ENCODE peak calls at places on chromosomes 1 and 21, in nine cellular contexts. B is heart right ventricle; S is A549; H is CD8-positive, alpha-beta T cell; T is left ventricle myocardium inferior; U is AG04450; N is Panc1; R is cardiac fibroblast; E is fibroblast of lung. G is an unnamed sample.

GRCh38 chr1:43452789-43453441 is 816 bp downstream of the HYI start:
- DNase-seq in B (no peak), S (no peak), H (no peak), T (no peak), U (no peak), N (peak; percentile 45), R (peak; percentile 75), E (peak; percentile 71), G (peak; percentile 83)

GRCh38 chr1:111789666-111790316 is 34.1 kb downstream of the DDX20 start:
- DNase-seq in B (no peak), S (no peak), H (no peak), T (no peak), U (no peak), N (no peak), R (peak; percentile 85), E (peak; percentile 15), G (peak; percentile 99)

GRCh38 chr21:46356494-46357334 is 32.8 kb downstream of the PCNT start:
- DNase-seq in B (no peak), S (no peak), H (no peak), T (no peak), U (no peak), N (no peak), R (no peak), E (no peak), G (no peak)

GRCh38 chr1:216119600-216119999 is 303.6 kb downstream of the USH2A start:
- DNase-seq in B (no peak), S (peak; percentile 2), H (no peak), T (no peak), U (peak; percentile 11), N (no peak), R (peak; percentile 38), E (peak; percentile 30), G (peak; percentile 29)

GRCh38 chr1:151975311-151976014 is 18.2 kb downstream of the S100A10 start:
- DNase-seq in B (no peak), S (no peak), H (no peak), T (no peak), U (no peak), N (no peak), R (no peak), E (no peak), G (no peak)

GRCh38 chr1:186626533-186626932 is 53.7 kb downstream of the PTGS2 start:
- DNase-seq in B (no peak), S (no peak), H (no peak), T (no peak), U (no peak), N (no peak), R (peak; percentile 49), E (no peak), G (no peak)

GRCh38 chr1:192901500-192901899 is 92.7 kb downstream of the RGS2 start:
- DNase-seq in B (no peak), S (no peak), H (no peak), T (no peak), U (no peak), N (no peak), R (no peak), E (no peak), G (no peak)

GRCh38 chr21:34625194-34625593 is 10.3 kb upstream of the RCAN1 start:
- DNase-seq in B (peak; percentile 17), S (no peak), H (no peak), T (no peak), U (no peak), N (no peak), R (no peak), E (no peak), G (no peak)

GRCh38 chr1:151829352-151830046 is 2.1 kb downstream of the RORC start:
- DNase-seq in B (no peak), S (no peak), H (no peak), T (no peak), U (no peak), N (no peak), R (no peak), E (no peak), G (no peak)

GRCh38 chr1:161994153-161994814 is 29.4 kb downstream of the OLFML2B start:
- DNase-seq in B (no peak), S (no peak), H (no peak), T (no peak), U (no peak), N (no peak), R (peak; percentile 60), E (peak; percentile 85), G (peak; percentile 73)

GRCh38 chr1:53918343-53918742 is 24.4 kb downstream of the DIO1 start:
- DNase-seq in B (no peak), S (no peak), H (no peak), T (no peak), U (no peak), N (no peak), R (peak; percentile 48), E (peak; percentile 10), G (no peak)
- H3K4me3 ChIP-seq in B (no peak overlapping the region), S (no peak overlapping the region), H (no peak overlapping the region), T (no peak overlapping the region), U (no peak overlapping the region), N (no peak overlapping the region), R (no peak overlapping the region), E (no peak overlapping the region), G (no peak overlapping the region)

DNA sequence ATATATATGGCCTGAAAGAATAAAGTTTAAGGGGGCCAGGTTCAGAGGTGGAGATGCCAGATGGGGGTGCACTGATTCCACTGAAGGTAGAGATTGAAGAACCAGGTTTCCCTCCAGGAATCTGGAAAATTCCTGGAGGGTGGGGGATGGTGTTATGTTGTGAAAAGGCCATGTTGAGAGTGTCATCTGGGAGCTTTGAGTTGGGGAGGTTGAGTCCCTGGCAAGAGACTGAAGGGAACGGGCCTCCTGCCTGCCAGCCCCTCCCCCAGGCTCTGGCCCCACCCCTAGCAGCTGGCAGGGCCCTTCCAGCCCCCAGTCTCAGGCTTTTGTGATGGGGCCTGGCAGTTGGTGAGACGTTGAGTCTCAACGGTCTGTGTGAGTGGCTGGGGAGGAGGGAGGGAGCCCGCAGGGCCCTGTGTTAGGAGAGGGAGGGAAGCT is 4.1 kb downstream of the PTPRU start:
- DNase-seq in B (no peak), S (no peak), H (no peak), T (no peak), U (no peak), N (no peak), R (no peak), E (no peak), G (peak; percentile 27)
- TF ChIP-seq CTCF in B (no peak), S (no peak), H (no peak), T (no peak), U (peak; percentile 35), N (peak; percentile 45), R (no peak), E (peak; percentile 29), G (peak; percentile 30)

DNA sequence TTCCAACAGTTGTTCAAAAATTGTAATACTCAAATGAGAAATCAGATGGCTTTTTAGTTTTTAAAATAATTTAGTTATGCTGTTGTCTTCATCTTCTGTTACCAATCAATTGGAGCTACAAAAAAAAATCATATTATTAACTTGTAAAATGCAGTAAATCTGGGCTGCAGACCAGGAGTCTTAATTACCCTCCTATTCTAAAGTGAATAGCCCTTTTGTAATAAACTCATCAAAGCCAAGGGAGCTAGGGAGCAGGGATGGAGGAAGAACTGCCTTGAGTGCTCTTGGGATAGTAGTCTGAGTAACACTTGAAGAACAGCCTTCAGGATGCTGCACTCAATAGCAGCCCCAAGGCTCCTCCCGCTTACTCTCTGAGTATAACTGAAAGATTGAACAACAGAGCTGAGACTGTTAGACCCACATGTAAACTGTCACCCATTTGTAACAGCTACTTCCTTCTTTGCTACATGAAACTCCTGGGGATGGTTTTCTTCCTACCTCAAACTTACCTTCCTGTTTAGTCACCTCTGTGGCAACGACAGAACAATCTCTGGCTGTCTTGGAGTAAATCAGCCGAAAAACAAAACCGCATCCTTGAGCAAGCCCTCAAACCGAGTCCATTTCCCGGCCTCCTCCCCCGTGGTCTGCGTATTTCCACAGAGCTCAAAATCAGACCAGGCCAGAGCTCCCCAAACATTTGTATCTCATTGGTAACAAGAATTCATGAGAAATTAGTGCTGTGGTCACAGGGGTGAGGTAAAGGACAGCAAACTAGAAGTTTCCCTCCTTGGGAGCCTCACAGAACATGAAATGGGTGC is 55.9 kb downstream of the CD58 start:
- DNase-seq in B (no peak), S (no peak), H (peak; percentile 62), T (no peak), U (no peak), N (no peak), R (peak; percentile 39), E (peak; percentile 90), G (peak; percentile 45)
- H3K4me3 ChIP-seq in B (peak overlapping the region; percentile 5), S (no peak overlapping the region), H (peak overlapping the region; percentile 31), T (no peak overlapping the region), U (no peak overlapping the region), N (no peak overlapping the region), R (no peak overlapping the region), E (no peak overlapping the region), G (no peak overlapping the region)

DNA sequence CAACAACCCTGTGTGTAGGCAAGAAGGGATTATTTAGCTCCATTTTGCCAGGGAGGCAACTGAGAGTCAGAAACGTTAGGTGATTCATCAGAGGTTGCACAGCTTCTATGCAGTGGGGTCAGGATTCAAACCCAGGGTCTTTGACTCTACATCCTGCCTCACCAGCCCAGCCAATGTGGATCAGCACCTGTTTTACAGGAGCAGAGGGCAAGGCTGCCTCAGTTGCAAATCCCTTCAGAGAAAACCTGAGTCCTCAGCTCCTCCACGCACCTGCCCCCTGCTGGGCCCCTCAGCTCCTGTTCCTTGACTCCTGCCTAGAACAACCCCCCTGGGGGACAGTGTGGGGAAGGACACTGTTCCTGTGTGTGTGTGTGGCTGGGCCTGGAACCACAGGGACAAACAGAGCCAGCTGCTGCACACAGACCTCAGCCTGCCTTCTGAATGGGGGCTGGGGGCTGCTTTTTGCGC is 61.6 kb downstream of the LRRN2 start:
- DNase-seq in B (no peak), S (peak; percentile 53), H (no peak), T (no peak), U (no peak), N (no peak), R (no peak), E (no peak), G (no peak)
- TF ChIP-seq CTCF in B (peak; percentile 14), S (no peak), H (no peak), T (no peak), U (peak; percentile 29), N (no peak), R (peak; percentile 15), E (no peak), G (no peak)

GRCh38 chr1:234963904-234964702 is 164.5 kb downstream of the TOMM20 start:
- DNase-seq in B (peak; percentile 66), S (no peak), H (peak; percentile 48), T (peak; percentile 69), U (no peak), N (no peak), R (peak; percentile 57), E (no peak), G (no peak)

GRCh38 chr1:234963180-234963903 is 165.3 kb downstream of the TOMM20 start:
- DNase-seq in B (peak; percentile 84), S (peak; percentile 69), H (peak; percentile 87), T (peak; percentile 82), U (peak; percentile 86), N (no peak), R (peak; percentile 82), E (peak; percentile 95), G (peak; percentile 96)

GRCh38 chr1:234962340-234962989 is 166.2 kb downstream of the TOMM20 start:
- DNase-seq in B (peak; percentile 64), S (no peak), H (peak; percentile 48), T (no peak), U (peak; percentile 98), N (no peak), R (peak; percentile 98), E (peak; percentile 100), G (peak; percentile 100)

GRCh38 chr1:234960722-234961467 is 167.7 kb downstream of the TOMM20 start:
- DNase-seq in B (no peak), S (peak; percentile 69), H (peak; percentile 45), T (no peak), U (no peak), N (no peak), R (peak; percentile 79), E (peak; percentile 64), G (peak; percentile 44)

GRCh38 chr1:234961468-234962339 is 166.9 kb downstream of the TOMM20 start:
- DNase-seq in B (peak; percentile 57), S (no peak), H (peak; percentile 48), T (no peak), U (peak; percentile 85), N (no peak), R (peak; percentile 94), E (peak; percentile 96), G (peak; percentile 93)
- H3K4me3 ChIP-seq in B (no peak overlapping the region), S (no peak overlapping the region), H (no peak overlapping the region), T (peak overlapping the region; percentile 18), U (peak overlapping the region; percentile 40), N (no peak overlapping the region), R (no peak overlapping the region), E (peak overlapping the region; percentile 32), G (peak overlapping the region; percentile 34)

G was measured in AG10803.